ENCODE peak calls at places on chromosomes 5 and 9, in four cellular contexts. F is NCI-H1930; G is stimulated activated naive B cell treated with anti-CD40 and anti-IgM and Interleukin-4, amounts not matched to agents 10 μg/mL and 1 μg/mL and 100 μg/mL, for 72 hours; B is hypothalamus. L is an unnamed sample.

GRCh38 chr5:173303878-173304590 is 24.2 kb downstream of the STC2 start:
- DNase-seq in G (no peak), B (no peak), F (no peak), L (no peak)

GRCh38 chr9:2686884-2687283 is 30.4 kb upstream of the KCNV2 start:
- DNase-seq in G (no peak), F (no peak), B (no peak), L (no peak)

GRCh38 chr9:134681061-134681661 is 39.6 kb downstream of the COL5A1 start:
- DNase-seq in G (no peak), B (no peak), F (no peak), L (no peak)

GRCh38 chr5:61964199-61964598 is 341.8 kb upstream of the KIF2A start:
- DNase-seq in B (no peak), F (no peak), G (no peak), L (no peak)

GRCh38 chr9:126521551-126521950 is 92.2 kb upstream of the LMX1B start:
- DNase-seq in B (no peak), F (no peak), G (no peak), L (no peak)

GRCh38 chr9:84970432-84970831 is 300.9 kb downstream of the NTRK2 start:
- DNase-seq in B (no peak), F (no peak), G (no peak), L (no peak)

GRCh38 chr9:5817776-5818336 is 15.1 kb downstream of the ERMP1 start:
- DNase-seq in B (no peak), G (no peak), F (no peak), L (no peak)

GRCh38 chr5:173143567-173143966 is 764 bp upstream of the BNIP1 start:
- DNase-seq in F (no peak), B (no peak), G (no peak), L (no peak)

GRCh38 chr5:119285070-119285916 is 70.5 kb upstream of the TNFAIP8 start:
- DNase-seq in B (no peak), F (no peak), G (no peak), L (no peak)

L was measured in gastrocnemius medialis.